ENCODE peak calls at places on chromosomes 2 and 18, in seven cellular contexts. One of them, this sample, is unnamed.

GRCh38 chr18:45321520-45321919 is 293.8 kb upstream of the SLC14A2 start:
- DNase-seq in activated T-cell treated with anti-CD3 and anti-CD28 coated beads, Interleukin-2, amount 50 U/mL, for 48 hours: no peak
- DNase-seq in C1 segment of cervical spinal cord: no peak
- DNase-seq in pancreas: no peak
- DNase-seq in T-cell: no peak
- DNase-seq in SJSA1: no peak
- DNase-seq in nephron progenitor cell: no peak
- DNase-seq in this sample: no peak

GRCh38 chr18:74724186-74724585 is 126.5 kb downstream of the ZNF407 start:
- DNase-seq in activated T-cell treated with anti-CD3 and anti-CD28 coated beads, Interleukin-2, amount 50 U/mL, for 48 hours: no peak
- DNase-seq in C1 segment of cervical spinal cord: no peak
- DNase-seq in pancreas: no peak
- DNase-seq in T-cell: no peak
- DNase-seq in SJSA1: no peak
- DNase-seq in nephron progenitor cell: no peak
- DNase-seq in this sample: no peak

GRCh38 chr2:21043744-21044532 is at the start of gene APOB:
- DNase-seq in activated T-cell treated with anti-CD3 and anti-CD28 coated beads, Interleukin-2, amount 50 U/mL, for 48 hours: no peak
- DNase-seq in C1 segment of cervical spinal cord: no peak
- DNase-seq in pancreas: peak
- DNase-seq in T-cell: no peak
- DNase-seq in SJSA1: no peak
- DNase-seq in nephron progenitor cell: peak
- DNase-seq in this sample: no peak

GRCh38 chr18:8616026-8616401 is 6.8 kb downstream of the RAB12 start:
- DNase-seq in activated T-cell treated with anti-CD3 and anti-CD28 coated beads, Interleukin-2, amount 50 U/mL, for 48 hours: no peak
- DNase-seq in C1 segment of cervical spinal cord: no peak
- DNase-seq in pancreas: no peak
- DNase-seq in T-cell: no peak
- DNase-seq in SJSA1: no peak
- DNase-seq in nephron progenitor cell: no peak
- DNase-seq in this sample: no peak

GRCh38 chr18:45760443-45761036 is 36.6 kb downstream of the SLC14A1 start:
- DNase-seq in activated T-cell treated with anti-CD3 and anti-CD28 coated beads, Interleukin-2, amount 50 U/mL, for 48 hours: no peak
- DNase-seq in C1 segment of cervical spinal cord: no peak
- DNase-seq in pancreas: no peak
- DNase-seq in T-cell: no peak
- DNase-seq in SJSA1: no peak
- DNase-seq in nephron progenitor cell: peak
- DNase-seq in this sample: no peak

GRCh38 chr2:46645681-46646162 is 166.4 kb downstream of the TMEM247 start:
- DNase-seq in activated T-cell treated with anti-CD3 and anti-CD28 coated beads, Interleukin-2, amount 50 U/mL, for 48 hours: no peak
- DNase-seq in C1 segment of cervical spinal cord: no peak
- DNase-seq in pancreas: no peak
- DNase-seq in T-cell: no peak
- DNase-seq in SJSA1: no peak
- DNase-seq in nephron progenitor cell: no peak
- DNase-seq in this sample: no peak

GRCh38 chr18:13579874-13580273 is 146.5 kb downstream of the FAM210A start:
- DNase-seq in activated T-cell treated with anti-CD3 and anti-CD28 coated beads, Interleukin-2, amount 50 U/mL, for 48 hours: no peak
- DNase-seq in C1 segment of cervical spinal cord: no peak
- DNase-seq in pancreas: no peak
- DNase-seq in T-cell: no peak
- DNase-seq in SJSA1: no peak
- DNase-seq in nephron progenitor cell: no peak
- DNase-seq in this sample: no peak

GRCh38 chr2:233075141-233075965 is 15.2 kb downstream of the INPP5D start:
- DNase-seq in activated T-cell treated with anti-CD3 and anti-CD28 coated beads, Interleukin-2, amount 50 U/mL, for 48 hours: no peak
- DNase-seq in C1 segment of cervical spinal cord: no peak
- DNase-seq in pancreas: no peak
- DNase-seq in T-cell: peak
- DNase-seq in SJSA1: no peak
- DNase-seq in nephron progenitor cell: no peak
- DNase-seq in this sample: no peak

GRCh38 chr2:143081616-143082015 is 47.6 kb upstream of the ARHGAP15 start:
- DNase-seq in activated T-cell treated with anti-CD3 and anti-CD28 coated beads, Interleukin-2, amount 50 U/mL, for 48 hours: no peak
- DNase-seq in C1 segment of cervical spinal cord: no peak
- DNase-seq in pancreas: no peak
- DNase-seq in T-cell: no peak
- DNase-seq in SJSA1: no peak
- DNase-seq in nephron progenitor cell: no peak
- DNase-seq in this sample: no peak

GRCh38 chr2:177264209-177264538 is 353 bp downstream of the NFE2L2 start:
- DNase-seq in activated T-cell treated with anti-CD3 and anti-CD28 coated beads, Interleukin-2, amount 50 U/mL, for 48 hours: no peak
- DNase-seq in C1 segment of cervical spinal cord: no peak
- DNase-seq in pancreas: peak
- DNase-seq in T-cell: no peak
- DNase-seq in SJSA1: no peak
- DNase-seq in nephron progenitor cell: peak
- DNase-seq in this sample: peak

GRCh38 chr2:188050716-188051115 is 241.0 kb upstream of the GULP1 start:
- DNase-seq in activated T-cell treated with anti-CD3 and anti-CD28 coated beads, Interleukin-2, amount 50 U/mL, for 48 hours: no peak
- DNase-seq in C1 segment of cervical spinal cord: no peak
- DNase-seq in pancreas: no peak
- DNase-seq in T-cell: no peak
- DNase-seq in SJSA1: peak
- DNase-seq in nephron progenitor cell: no peak
- DNase-seq in this sample: no peak